ENCODE peak calls at places on chromosomes 13 and 19, in ten cellular contexts. I, T, C, S, H, V, B, N, O and Z are unnamed samples.

GRCh38 chr13:105087941-105088340 is 1447.5 kb downstream of the EFNB2 start:
- DNase-seq in I (no peak), T (no peak), C (no peak), S (no peak), H (no peak), V (no peak), B (no peak), N (no peak), O (no peak), Z (no peak)

GRCh38 chr19:29529646-29530548 is 4.1 kb downstream of the VSTM2B start:
- DNase-seq in I (no peak), T (no peak), C (no peak), S (no peak), H (no peak), V (no peak), B (no peak), N (no peak), O (no peak), Z (no peak)

GRCh38 chr13:20160346-20161274 is at the start of gene GJA3:
- DNase-seq in I (peak), T (no peak), C (no peak), S (peak), H (peak), V (no peak), B (no peak), N (no peak), O (peak), Z (peak)

GRCh38 chr19:38656171-38656981 is 8.9 kb downstream of the ACTN4 start:
- DNase-seq in I (peak), T (peak), C (no peak), S (no peak), H (no peak), V (no peak), B (no peak), N (no peak), O (no peak), Z (no peak)

GRCh38 chr13:39527961-39528720 is 74.9 kb downstream of the LHFPL6 start:
- DNase-seq in I (peak), T (peak), C (peak), S (no peak), H (peak), V (no peak), B (no peak), N (peak), O (no peak), Z (no peak)

GRCh38 chr13:97367016-97367415 is 67.0 kb upstream of the RAP2A start:
- DNase-seq in I (no peak), T (peak), C (no peak), S (no peak), H (no peak), V (no peak), B (no peak), N (no peak), O (no peak), Z (no peak)

GRCh38 chr13:100694722-100695644 is 20.4 kb upstream of the TMTC4 start:
- DNase-seq in I (peak), T (peak), C (no peak), S (peak), H (no peak), V (no peak), B (no peak), N (no peak), O (no peak), Z (no peak)

GRCh38 chr19:12871681-12872080 is 9.6 kb downstream of the DNASE2 start:
- DNase-seq in I (no peak), T (no peak), C (no peak), S (no peak), H (no peak), V (no peak), B (no peak), N (no peak), O (no peak), Z (no peak)

GRCh38 chr19:709965-710714 is 1.4 kb downstream of the PALM start:
- DNase-seq in I (no peak), T (no peak), C (no peak), S (no peak), H (peak), V (no peak), B (no peak), N (no peak), O (no peak), Z (no peak)

GRCh38 chr13:40126301-40127085 is 471.0 kb downstream of the COG6 start:
- DNase-seq in I (no peak), T (no peak), C (no peak), S (no peak), H (no peak), V (no peak), B (no peak), N (no peak), O (no peak), Z (no peak)

GRCh38 chr13:102555914-102556553 is 40.8 kb upstream of the TPP2 start:
- DNase-seq in I (peak), T (peak), C (no peak), S (no peak), H (no peak), V (no peak), B (no peak), N (no peak), O (no peak), Z (no peak)

GRCh38 chr19:35479278-35479677 is 11.0 kb downstream of the KRTDAP start:
- DNase-seq in I (peak), T (no peak), C (no peak), S (no peak), H (no peak), V (no peak), B (no peak), N (no peak), O (no peak), Z (no peak)

GRCh38 chr19:35474104-35474503 is 16.2 kb downstream of the KRTDAP start:
- DNase-seq in I (no peak), T (no peak), C (no peak), S (no peak), H (no peak), V (no peak), B (no peak), N (no peak), O (no peak), Z (no peak)

GRCh38 chr19:35478794-35479193 is 11.5 kb downstream of the KRTDAP start:
- DNase-seq in I (no peak), T (no peak), C (no peak), S (no peak), H (no peak), V (no peak), B (no peak), N (no peak), O (no peak), Z (no peak)

GRCh38 chr19:35471946-35472345 is 18.3 kb downstream of the KRTDAP start:
- DNase-seq in I (no peak), T (no peak), C (no peak), S (no peak), H (no peak), V (no peak), B (no peak), N (no peak), O (no peak), Z (no peak)

DNA sequence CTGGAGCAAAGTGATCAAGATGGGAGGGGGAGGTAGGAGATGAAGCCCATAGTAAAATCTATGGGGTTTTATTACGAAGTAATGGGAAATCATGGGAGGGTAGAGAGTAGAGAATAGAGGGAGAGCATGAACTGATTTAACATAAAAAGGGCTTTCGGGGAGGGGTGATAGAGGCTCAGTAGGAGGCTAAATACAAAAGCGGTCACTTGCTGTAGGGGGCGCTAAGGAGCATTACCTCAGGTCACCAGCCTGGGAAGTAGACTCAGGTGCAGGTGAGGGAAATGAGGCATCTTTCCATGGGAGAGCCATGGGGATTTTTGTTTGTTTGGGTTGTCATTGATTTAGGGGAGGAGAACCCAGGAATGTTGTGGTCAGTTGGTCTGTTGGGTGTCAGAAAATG is 14.1 kb downstream of the KRTDAP start:
- DNase-seq in I (no peak), T (no peak), C (no peak), S (peak), H (no peak), V (no peak), B (no peak), N (no peak), O (no peak), Z (no peak)
- TF ChIP-seq CTCF in I (peak), T (no peak), C (no peak), S (no peak), H (no peak), V (no peak), B (no peak), N (no peak), O (peak), Z (no peak)

GRCh38 chr13:84433024-84433423 is 550.8 kb upstream of the SLITRK1 start:
- DNase-seq in I (no peak), T (peak), C (no peak), S (no peak), H (no peak), V (no peak), B (no peak), N (peak), O (no peak), Z (no peak)
- TF ChIP-seq CTCF in I (no peak), T (no peak), C (no peak), S (no peak), H (no peak), V (no peak), B (no peak), N (peak), O (no peak), Z (no peak)

GRCh38 chr19:49425922-49426592 is 869 bp downstream of the GFY start:
- DNase-seq in I (peak), T (no peak), C (no peak), S (peak), H (no peak), V (no peak), B (no peak), N (no peak), O (no peak), Z (no peak)

GRCh38 chr19:49423278-49423984 is at the start of gene PTH2:
- DNase-seq in I (no peak), T (no peak), C (peak), S (no peak), H (no peak), V (peak), B (no peak), N (no peak), O (no peak), Z (no peak)

GRCh38 chr19:49427339-49427738 is 2.2 kb downstream of the GFY start:
- DNase-seq in I (no peak), T (no peak), C (no peak), S (no peak), H (no peak), V (no peak), B (no peak), N (no peak), O (no peak), Z (no peak)

GRCh38 chr19:49423985-49424303 is 703 bp upstream of the PTH2 start:
- DNase-seq in I (no peak), T (no peak), C (no peak), S (no peak), H (no peak), V (no peak), B (no peak), N (no peak), O (no peak), Z (no peak)

GRCh38 chr19:49425178-49425577 is at the start of gene GFY:
- DNase-seq in I (no peak), T (no peak), C (no peak), S (no peak), H (no peak), V (no peak), B (no peak), N (no peak), O (no peak), Z (no peak)
- TF ChIP-seq CTCF in I (no peak), T (no peak), C (no peak), S (no peak), H (no peak), V (no peak), B (no peak), N (no peak), O (no peak), Z (no peak)

GRCh38 chr19:21699197-21699596 is 68.2 kb downstream of the ZNF100 start:
- DNase-seq in I (no peak), T (no peak), C (no peak), S (no peak), H (no peak), V (no peak), B (no peak), N (no peak), O (no peak), Z (no peak)

GRCh38 chr19:21697698-21698097 is 69.7 kb downstream of the ZNF100 start:
- DNase-seq in I (no peak), T (no peak), C (no peak), S (no peak), H (no peak), V (no peak), B (no peak), N (no peak), O (no peak), Z (no peak)

GRCh38 chr19:21697171-21697570 is 70.2 kb downstream of the ZNF100 start:
- DNase-seq in I (no peak), T (no peak), C (no peak), S (no peak), H (no peak), V (no peak), B (no peak), N (no peak), O (no peak), Z (no peak)

GRCh38 chr19:21694171-21694906 is 73.0 kb downstream of the ZNF100 start:
- DNase-seq in I (no peak), T (no peak), C (no peak), S (no peak), H (no peak), V (no peak), B (no peak), N (no peak), O (no peak), Z (no peak)

DNA sequence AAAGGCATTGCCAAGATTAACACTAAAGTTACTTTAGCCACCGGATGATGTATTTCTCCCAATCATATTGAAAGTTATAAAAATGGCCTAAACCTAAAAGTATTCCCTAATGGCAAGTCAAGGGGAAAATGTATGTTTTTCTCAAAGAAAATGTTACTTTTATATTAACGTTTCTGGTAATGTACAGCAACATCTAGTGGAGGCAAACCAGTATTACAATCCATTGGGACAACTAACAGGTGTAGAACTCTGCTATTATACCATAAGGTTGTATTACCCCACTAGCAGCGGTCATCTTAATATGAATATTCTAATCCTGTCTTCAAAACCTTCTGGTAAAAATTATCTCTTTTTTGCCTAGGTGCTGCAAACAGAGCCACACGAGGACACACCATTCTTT is 69.2 kb downstream of the ZNF100 start:
- DNase-seq in I (peak), T (peak), C (no peak), S (no peak), H (no peak), V (no peak), B (no peak), N (no peak), O (no peak), Z (no peak)
- TF ChIP-seq CTCF in I (peak), T (peak), C (peak), S (no peak), H (peak), V (peak), B (peak), N (peak), O (peak), Z (no peak)

DNA sequence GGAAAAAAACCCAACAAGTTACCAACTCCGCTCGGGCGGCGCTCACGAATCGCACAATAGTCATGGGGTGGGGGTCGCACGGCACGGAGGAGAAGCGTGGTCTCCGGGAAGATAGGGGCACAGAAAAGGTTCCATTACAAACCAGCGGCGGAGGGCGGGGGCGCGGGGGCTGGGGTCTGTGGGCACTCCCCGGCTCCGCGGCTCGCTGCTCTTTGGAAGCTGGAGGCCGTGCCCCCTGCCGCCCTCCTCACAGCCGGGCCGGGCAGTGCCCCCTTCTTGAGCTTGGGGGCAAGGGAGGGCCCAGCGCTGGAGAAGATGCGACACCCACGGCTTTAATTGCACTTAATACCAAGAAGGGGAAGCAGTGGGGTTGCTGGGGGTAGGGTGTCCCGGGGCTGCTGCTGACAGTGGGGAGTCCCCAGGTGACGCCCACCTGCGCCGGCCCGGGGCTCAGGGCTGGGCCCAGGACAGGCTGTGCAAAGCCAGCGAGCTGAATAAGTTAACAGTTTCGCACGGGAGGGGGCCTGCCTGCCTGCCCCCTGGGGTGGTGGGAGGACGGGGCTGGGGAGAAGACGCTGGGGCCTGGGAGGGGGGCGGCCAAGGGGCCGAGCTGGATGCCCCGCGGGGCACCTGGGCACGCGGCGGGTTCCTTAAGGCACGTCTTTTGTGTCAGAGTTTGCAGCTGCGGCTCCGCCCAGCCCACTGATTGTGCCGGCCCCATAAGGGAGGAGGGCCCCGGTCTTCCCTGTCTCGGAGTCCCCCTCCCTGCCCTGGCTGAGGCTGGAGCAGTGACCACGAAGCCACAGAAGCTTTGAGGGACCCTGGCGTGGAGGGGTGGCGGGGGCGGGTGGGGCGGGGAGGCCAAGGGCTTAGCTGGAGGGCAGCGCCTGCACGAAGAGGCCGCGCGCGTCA is 9.8 kb downstream of the DCAF15 start:
- DNase-seq in I (no peak), T (no peak), C (no peak), S (no peak), H (no peak), V (no peak), B (no peak), N (no peak), O (no peak), Z (no peak)
- TF ChIP-seq CTCF in I (no peak), T (no peak), C (no peak), S (no peak), H (no peak), V (no peak), B (no peak), N (no peak), O (no peak), Z (no peak)

DNA sequence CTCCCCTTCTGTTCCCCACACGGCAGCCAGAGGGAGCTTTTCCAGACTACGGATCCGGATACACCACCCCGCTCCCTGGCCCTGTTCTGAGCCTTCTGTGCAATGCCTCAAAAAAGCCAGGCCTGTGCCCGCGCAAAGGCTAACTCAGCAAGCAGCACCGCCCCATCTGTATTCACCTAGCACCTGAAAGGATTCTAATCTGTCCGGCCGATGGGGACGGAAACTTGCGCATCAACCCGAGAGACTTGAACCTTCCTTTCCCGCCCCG is 589 bp downstream of the ZBTB45 start:
- DNase-seq in I (peak), T (peak), C (no peak), S (peak), H (peak), V (peak), B (peak), N (no peak), O (peak), Z (peak)
- TF ChIP-seq CTCF in I (no peak), T (peak), C (peak), S (no peak), H (no peak), V (peak), B (no peak), N (peak), O (no peak), Z (no peak)